ENCODE peak calls at places on chromosome 4, in ten cellular contexts. One of them, this sample, is unnamed.

GRCh38 chr4:13349096-13349495 is 135.0 kb downstream of the RAB28 start:
- DNase-seq in body of pancreas: no peak
- DNase-seq in CD8-positive, alpha-beta memory T cell: no peak
- DNase-seq in heart left ventricle: no peak
- DNase-seq in aorta: no peak
- DNase-seq in CD8-positive, alpha-beta T cell: no peak
- DNase-seq in heart right ventricle: no peak
- DNase-seq in psoas muscle: no peak
- DNase-seq in pancreas: no peak
- DNase-seq in ovary: no peak
- DNase-seq in this sample: no peak

GRCh38 chr4:1813915-1814314 is 20.8 kb downstream of the FGFR3 start:
- DNase-seq in heart right ventricle: no peak
- DNase-seq in CD8-positive, alpha-beta memory T cell: no peak
- DNase-seq in body of pancreas: no peak
- DNase-seq in CD8-positive, alpha-beta T cell: no peak
- DNase-seq in pancreas: no peak
- DNase-seq in ovary: no peak
- DNase-seq in psoas muscle: no peak
- DNase-seq in aorta: no peak
- DNase-seq in heart left ventricle: no peak
- DNase-seq in this sample: no peak

GRCh38 chr4:184911310-184911709 is 85.5 kb upstream of the ACSL1 start:
- DNase-seq in pancreas: no peak
- DNase-seq in psoas muscle: no peak
- DNase-seq in body of pancreas: peak; percentile 9
- DNase-seq in heart left ventricle: no peak
- DNase-seq in ovary: no peak
- DNase-seq in CD8-positive, alpha-beta T cell: no peak
- DNase-seq in heart right ventricle: no peak
- DNase-seq in aorta: no peak
- DNase-seq in CD8-positive, alpha-beta memory T cell: no peak
- DNase-seq in this sample: no peak

GRCh38 chr4:70505152-70505748 is 13.1 kb upstream of the AMTN start:
- DNase-seq in pancreas: peak; percentile 85
- DNase-seq in CD8-positive, alpha-beta memory T cell: peak; percentile 62
- DNase-seq in CD8-positive, alpha-beta T cell: peak; percentile 48
- DNase-seq in heart right ventricle: peak; percentile 25
- DNase-seq in psoas muscle: peak; percentile 58
- DNase-seq in heart left ventricle: peak; percentile 16
- DNase-seq in body of pancreas: peak; percentile 45
- DNase-seq in aorta: no peak
- DNase-seq in ovary: no peak
- DNase-seq in this sample: no peak

GRCh38 chr4:113141901-113142346 is 92.5 kb downstream of the ANK2 start:
- DNase-seq in ovary: no peak
- DNase-seq in heart left ventricle: no peak
- DNase-seq in CD8-positive, alpha-beta T cell: no peak
- DNase-seq in pancreas: no peak
- DNase-seq in heart right ventricle: no peak
- DNase-seq in body of pancreas: peak; percentile 13
- DNase-seq in aorta: no peak
- DNase-seq in CD8-positive, alpha-beta memory T cell: no peak
- DNase-seq in psoas muscle: no peak
- DNase-seq in this sample: no peak

GRCh38 chr4:103996637-103997036 is 276.9 kb upstream of the TACR3 start:
- DNase-seq in CD8-positive, alpha-beta memory T cell: no peak
- DNase-seq in heart left ventricle: no peak
- DNase-seq in pancreas: no peak
- DNase-seq in CD8-positive, alpha-beta T cell: no peak
- DNase-seq in ovary: no peak
- DNase-seq in aorta: no peak
- DNase-seq in body of pancreas: peak; percentile 46
- DNase-seq in heart right ventricle: no peak
- DNase-seq in psoas muscle: no peak
- DNase-seq in this sample: no peak

GRCh38 chr4:139050436-139050835 is 34.9 kb downstream of the NOCT start:
- DNase-seq in psoas muscle: no peak
- DNase-seq in body of pancreas: no peak
- DNase-seq in CD8-positive, alpha-beta memory T cell: no peak
- DNase-seq in CD8-positive, alpha-beta T cell: no peak
- DNase-seq in ovary: no peak
- DNase-seq in heart left ventricle: no peak
- DNase-seq in heart right ventricle: no peak
- DNase-seq in pancreas: no peak
- DNase-seq in aorta: no peak
- DNase-seq in this sample: no peak

GRCh38 chr4:87377816-87378215 is 13.2 kb downstream of the HSD17B11 start:
- DNase-seq in pancreas: no peak
- DNase-seq in heart left ventricle: no peak
- DNase-seq in body of pancreas: no peak
- DNase-seq in heart right ventricle: no peak
- DNase-seq in CD8-positive, alpha-beta T cell: no peak
- DNase-seq in psoas muscle: no peak
- DNase-seq in CD8-positive, alpha-beta memory T cell: no peak
- DNase-seq in ovary: no peak
- DNase-seq in aorta: no peak
- DNase-seq in this sample: no peak

GRCh38 chr4:8394125-8394524 is 46.4 kb downstream of the ACOX3 start:
- DNase-seq in pancreas: no peak
- DNase-seq in CD8-positive, alpha-beta memory T cell: no peak
- DNase-seq in aorta: peak; percentile 85
- DNase-seq in heart left ventricle: peak; percentile 79
- DNase-seq in heart right ventricle: peak; percentile 86
- DNase-seq in CD8-positive, alpha-beta T cell: no peak
- DNase-seq in body of pancreas: peak; percentile 33
- DNase-seq in ovary: peak; percentile 79
- DNase-seq in psoas muscle: peak; percentile 92
- DNase-seq in this sample: peak; percentile 46

GRCh38 chr4:12050357-12050756 is 621.7 kb upstream of the HS3ST1 start:
- DNase-seq in psoas muscle: no peak
- DNase-seq in CD8-positive, alpha-beta T cell: no peak
- DNase-seq in CD8-positive, alpha-beta memory T cell: no peak
- DNase-seq in pancreas: no peak
- DNase-seq in aorta: no peak
- DNase-seq in heart left ventricle: no peak
- DNase-seq in body of pancreas: no peak
- DNase-seq in heart right ventricle: no peak
- DNase-seq in ovary: no peak
- DNase-seq in this sample: no peak

GRCh38 chr4:17811078-17811603 is 362 bp downstream of the NCAPG start:
- DNase-seq in ovary: no peak
- DNase-seq in heart right ventricle: peak; percentile 25
- DNase-seq in body of pancreas: peak; percentile 7
- DNase-seq in CD8-positive, alpha-beta T cell: no peak
- DNase-seq in CD8-positive, alpha-beta memory T cell: no peak
- DNase-seq in heart left ventricle: peak; percentile 11
- DNase-seq in aorta: peak; percentile 46
- DNase-seq in psoas muscle: no peak
- DNase-seq in pancreas: no peak
- DNase-seq in this sample: no peak

GRCh38 chr4:48262484-48262883 is 7.2 kb downstream of the TEC start:
- DNase-seq in CD8-positive, alpha-beta T cell: no peak
- DNase-seq in pancreas: no peak
- DNase-seq in ovary: no peak
- DNase-seq in heart right ventricle: no peak
- DNase-seq in aorta: no peak
- DNase-seq in body of pancreas: no peak
- DNase-seq in heart left ventricle: no peak
- DNase-seq in psoas muscle: no peak
- DNase-seq in CD8-positive, alpha-beta memory T cell: no peak
- DNase-seq in this sample: no peak
- H3K4me3 ChIP-seq in CD8-positive, alpha-beta T cell: no peak overlapping the region
- H3K4me3 ChIP-seq in pancreas: no peak overlapping the region
- H3K4me3 ChIP-seq in ovary: no peak overlapping the region
- H3K4me3 ChIP-seq in heart right ventricle: no peak overlapping the region
- H3K4me3 ChIP-seq in aorta: no peak overlapping the region
- H3K4me3 ChIP-seq in body of pancreas: no peak overlapping the region
- H3K4me3 ChIP-seq in heart left ventricle: no peak overlapping the region
- H3K4me3 ChIP-seq in psoas muscle: no peak overlapping the region
- H3K4me3 ChIP-seq in CD8-positive, alpha-beta memory T cell: no peak overlapping the region
- H3K4me3 ChIP-seq in this sample: no peak overlapping the region

GRCh38 chr4:101346562-101347266 is 612 bp downstream of the PPP3CA start:
- DNase-seq in CD8-positive, alpha-beta T cell: peak; percentile 61
- DNase-seq in heart left ventricle: peak; percentile 59
- DNase-seq in aorta: peak; percentile 79
- DNase-seq in ovary: peak; percentile 73
- DNase-seq in body of pancreas: peak; percentile 70
- DNase-seq in pancreas: peak; percentile 81
- DNase-seq in CD8-positive, alpha-beta memory T cell: peak; percentile 76
- DNase-seq in heart right ventricle: peak; percentile 60
- DNase-seq in psoas muscle: peak; percentile 79
- DNase-seq in this sample: peak; percentile 61

GRCh38 chr4:101347267-101347556 is at the start of gene PPP3CA:
- DNase-seq in heart left ventricle: no peak
- DNase-seq in aorta: no peak
- DNase-seq in pancreas: no peak
- DNase-seq in body of pancreas: no peak
- DNase-seq in psoas muscle: no peak
- DNase-seq in ovary: no peak
- DNase-seq in CD8-positive, alpha-beta T cell: no peak
- DNase-seq in CD8-positive, alpha-beta memory T cell: no peak
- DNase-seq in heart right ventricle: no peak
- DNase-seq in this sample: peak; percentile 31

GRCh38 chr4:101346312-101346561 is 1.1 kb downstream of the PPP3CA start:
- DNase-seq in CD8-positive, alpha-beta memory T cell: peak; percentile 76
- DNase-seq in ovary: no peak
- DNase-seq in CD8-positive, alpha-beta T cell: peak; percentile 51
- DNase-seq in heart right ventricle: no peak
- DNase-seq in psoas muscle: no peak
- DNase-seq in pancreas: no peak
- DNase-seq in body of pancreas: no peak
- DNase-seq in aorta: peak; percentile 71
- DNase-seq in heart left ventricle: no peak
- DNase-seq in this sample: peak; percentile 23

GRCh38 chr4:101345596-101346311 is 1.6 kb downstream of the PPP3CA start:
- DNase-seq in CD8-positive, alpha-beta T cell: peak; percentile 65
- DNase-seq in CD8-positive, alpha-beta memory T cell: peak; percentile 79
- DNase-seq in ovary: peak; percentile 76
- DNase-seq in psoas muscle: peak; percentile 78
- DNase-seq in pancreas: peak; percentile 74
- DNase-seq in heart left ventricle: peak; percentile 78
- DNase-seq in heart right ventricle: peak; percentile 69
- DNase-seq in body of pancreas: peak; percentile 60
- DNase-seq in aorta: peak; percentile 73
- DNase-seq in this sample: no peak

DNA sequence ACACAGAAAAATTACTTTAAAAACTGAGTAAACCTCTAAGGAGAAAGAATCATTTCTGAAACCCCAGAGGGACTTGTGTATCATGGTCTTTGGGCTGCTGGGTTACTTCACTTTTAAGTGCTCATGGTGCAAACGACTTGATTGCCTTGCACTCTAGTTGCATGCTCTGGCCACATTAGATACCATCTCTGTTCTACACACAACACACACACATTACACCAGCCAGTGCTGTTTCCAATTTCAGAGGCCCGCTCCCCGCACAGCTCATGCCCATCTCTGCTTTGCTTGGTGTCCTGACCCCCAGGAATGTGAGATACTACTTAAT is 2.1 kb downstream of the PPP3CA start:
- DNase-seq in aorta: no peak
- DNase-seq in CD8-positive, alpha-beta memory T cell: no peak
- DNase-seq in heart left ventricle: no peak
- DNase-seq in CD8-positive, alpha-beta T cell: no peak
- DNase-seq in ovary: no peak
- DNase-seq in pancreas: no peak
- DNase-seq in psoas muscle: no peak
- DNase-seq in body of pancreas: peak; percentile 11
- DNase-seq in heart right ventricle: no peak
- DNase-seq in this sample: no peak
- H3K4me1 ChIP-seq in aorta: no peaks in the 10 kb centered on the region
- H3K4me1 ChIP-seq in CD8-positive, alpha-beta memory T cell: peaks cover 32% of the 10 kb centered on the region
- H3K4me1 ChIP-seq in heart left ventricle: peaks cover 45% of the 10 kb centered on the region
- H3K4me1 ChIP-seq in CD8-positive, alpha-beta T cell: peaks cover 10% of the 10 kb centered on the region
- H3K4me1 ChIP-seq in ovary: peaks cover 4% of the 10 kb centered on the region
- H3K4me1 ChIP-seq in pancreas: peaks cover 8% of the 10 kb centered on the region
- H3K4me1 ChIP-seq in psoas muscle: peaks cover 37% of the 10 kb centered on the region
- H3K4me1 ChIP-seq in body of pancreas: peaks cover 25% of the 10 kb centered on the region
- H3K4me1 ChIP-seq in heart right ventricle: peaks cover 36% of the 10 kb centered on the region
- H3K4me1 ChIP-seq in this sample: peaks cover 4% of the 10 kb centered on the region

DNA sequence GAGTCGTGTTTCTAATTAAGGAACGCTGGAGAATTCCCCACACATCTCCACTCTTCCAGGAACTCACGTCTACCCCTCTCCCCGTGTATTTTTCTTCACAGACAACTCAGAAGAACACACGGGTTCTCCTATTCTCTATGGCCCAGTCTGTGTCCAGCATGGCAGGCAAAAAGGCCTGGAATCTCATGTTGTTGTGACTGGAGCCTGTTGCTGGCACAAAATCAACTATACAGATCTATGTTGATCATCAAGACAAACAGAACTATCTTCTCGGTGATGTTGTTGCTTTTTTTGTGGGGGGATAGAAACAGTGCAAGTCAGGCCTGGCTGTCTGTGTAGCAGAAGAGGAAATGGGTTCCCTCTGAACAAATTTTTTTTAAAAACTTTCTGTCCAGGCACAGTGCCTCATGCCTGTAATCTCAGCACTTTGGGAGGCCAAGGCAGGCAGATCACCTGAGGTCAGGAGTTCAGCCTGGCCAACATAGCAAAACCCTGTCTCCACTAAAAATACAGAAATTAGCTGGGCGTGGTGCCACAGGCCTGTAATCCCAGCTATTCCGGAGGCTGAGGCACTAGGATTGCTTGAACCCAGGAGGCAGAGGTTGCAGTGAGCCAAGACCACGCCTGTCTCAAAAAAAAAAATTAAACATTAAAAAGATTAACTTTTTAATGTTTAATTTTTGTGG is 50.5 kb upstream of the CBR4 start:
- DNase-seq in CD8-positive, alpha-beta T cell: no peak
- DNase-seq in CD8-positive, alpha-beta memory T cell: no peak
- DNase-seq in ovary: no peak
- DNase-seq in aorta: peak; percentile 55
- DNase-seq in heart left ventricle: no peak
- DNase-seq in psoas muscle: no peak
- DNase-seq in body of pancreas: no peak
- DNase-seq in pancreas: no peak
- DNase-seq in heart right ventricle: no peak
- DNase-seq in this sample: no peak
- H3K4me3 ChIP-seq in CD8-positive, alpha-beta T cell: no peak overlapping the region
- H3K4me3 ChIP-seq in CD8-positive, alpha-beta memory T cell: no peak overlapping the region
- H3K4me3 ChIP-seq in ovary: no peak overlapping the region
- H3K4me3 ChIP-seq in aorta: no peak overlapping the region
- H3K4me3 ChIP-seq in heart left ventricle: no peak overlapping the region
- H3K4me3 ChIP-seq in psoas muscle: peak overlapping the region; percentile 50
- H3K4me3 ChIP-seq in body of pancreas: no peak overlapping the region
- H3K4me3 ChIP-seq in pancreas: no peak overlapping the region
- H3K4me3 ChIP-seq in heart right ventricle: no peak overlapping the region
- H3K4me3 ChIP-seq in this sample: no peak overlapping the region

DNA sequence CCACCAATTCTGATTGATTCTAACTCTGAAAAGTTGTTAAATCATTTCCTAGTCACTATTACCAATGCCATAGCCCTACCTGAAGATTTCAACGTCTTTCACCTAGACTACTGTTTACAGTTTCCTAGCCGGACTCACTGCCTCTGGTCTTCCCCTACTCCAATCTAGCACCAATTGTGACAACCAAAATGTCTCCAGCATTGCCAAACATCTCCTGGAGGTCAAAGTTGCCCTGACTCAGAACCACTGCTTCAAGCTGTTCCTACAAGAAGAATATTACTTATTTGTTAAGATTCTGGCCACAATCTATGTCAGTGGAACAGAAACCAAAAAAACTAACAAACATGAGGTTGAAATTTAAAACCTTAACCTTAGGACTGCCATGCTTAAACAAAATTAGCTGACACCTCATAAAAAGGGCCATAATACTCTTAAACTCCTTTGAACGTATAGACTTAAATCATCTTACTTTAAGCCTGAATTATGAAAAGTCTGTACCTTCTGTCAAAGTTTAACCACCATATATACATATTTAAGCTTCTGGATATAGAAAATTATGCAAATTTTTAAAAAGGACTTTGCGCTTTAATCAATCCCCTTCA is 2.1 kb downstream of the PDS5A start:
- DNase-seq in CD8-positive, alpha-beta memory T cell: no peak
- DNase-seq in heart left ventricle: no peak
- DNase-seq in heart right ventricle: no peak
- DNase-seq in ovary: peak; percentile 26
- DNase-seq in CD8-positive, alpha-beta T cell: no peak
- DNase-seq in psoas muscle: no peak
- DNase-seq in pancreas: no peak
- DNase-seq in aorta: no peak
- DNase-seq in body of pancreas: no peak
- DNase-seq in this sample: no peak
- H3K4me1 ChIP-seq in CD8-positive, alpha-beta memory T cell: peaks cover 29% of the 10 kb centered on the region
- H3K4me1 ChIP-seq in heart left ventricle: peaks cover 51% of the 10 kb centered on the region
- H3K4me1 ChIP-seq in heart right ventricle: peaks cover 47% of the 10 kb centered on the region
- H3K4me1 ChIP-seq in ovary: peaks cover 8% of the 10 kb centered on the region
- H3K4me1 ChIP-seq in CD8-positive, alpha-beta T cell: peaks cover 36% of the 10 kb centered on the region
- H3K4me1 ChIP-seq in psoas muscle: peaks cover 18% of the 10 kb centered on the region
- H3K4me1 ChIP-seq in pancreas: peaks cover 11% of the 10 kb centered on the region
- H3K4me1 ChIP-seq in aorta: no peaks in the 10 kb centered on the region
- H3K4me1 ChIP-seq in body of pancreas: peaks cover 33% of the 10 kb centered on the region
- H3K4me1 ChIP-seq in this sample: peaks cover 8% of the 10 kb centered on the region

This sample was measured in breast epithelium.